ENCODE peak calls at places on chromosomes 11 and 22, in nine cellular contexts. G is activated T-cell treated with anti-CD3 and anti-CD28 coated beads for 1 hour, N is transverse colon, E is thoracic aorta, C is activated gamma-delta T cell treated with Interleukin-2 at 50 U/mL for 16 hours, L is epithelial cell of prostate, J is Right ventricle myocardium inferior, P is Karpas-422, B is EH. U is an unnamed sample.

GRCh38 chr11:117545706-117546105 is 218.1 kb downstream of the CEP164 start:
- DNase-seq in G (no peak), N (no peak), E (no peak), C (no peak), L (no peak), J (no peak), P (no peak), B (no peak), U (no peak)

GRCh38 chr22:46953968-46954755 is 191.7 kb downstream of the TBC1D22A start:
- DNase-seq in G (no peak), N (no peak), E (no peak), C (no peak), L (no peak), J (no peak), P (no peak), B (no peak), U (no peak)

GRCh38 chr11:2214527-2215229 is 43.1 kb upstream of the TH start:
- DNase-seq in G (no peak), N (no peak), E (no peak), C (peak; percentile 3), L (no peak), J (peak; percentile 60), P (no peak), B (no peak), U (peak; percentile 54)

GRCh38 chr22:24731786-24732185 is 42.7 kb downstream of the PIWIL3 start:
- DNase-seq in G (no peak), N (no peak), E (no peak), C (no peak), L (no peak), J (peak; percentile 22), P (no peak), B (no peak), U (no peak)

GRCh38 chr11:122717264-122717867 is 61.8 kb downstream of the UBASH3B start:
- DNase-seq in G (no peak), N (peak; percentile 64), E (no peak), C (peak; percentile 45), L (no peak), J (no peak), P (no peak), B (no peak), U (no peak)

GRCh38 chr11:127493330-127493729 is 492.8 kb upstream of the KIRREL3 start:
- DNase-seq in G (no peak), N (no peak), E (no peak), C (no peak), L (no peak), J (no peak), P (peak; percentile 56), B (peak; percentile 30), U (no peak)

GRCh38 chr11:68574308-68574707 is 110.0 kb upstream of the GAL start:
- DNase-seq in G (no peak), N (no peak), E (no peak), C (no peak), L (no peak), J (no peak), P (no peak), B (peak; percentile 39), U (no peak)

GRCh38 chr11:1772270-1773130 is 8.8 kb upstream of the CTSD start:
- DNase-seq in G (no peak), N (peak; percentile 68), E (peak; percentile 53), C (peak; percentile 60), L (peak; percentile 58), J (peak; percentile 80), P (no peak), B (peak; percentile 95), U (no peak)

GRCh38 chr11:69173925-69174591 is 18.3 kb downstream of the SMIM38 start:
- DNase-seq in G (no peak), N (no peak), E (no peak), C (no peak), L (peak; percentile 20), J (no peak), P (no peak), B (peak; percentile 58), U (no peak)

U was measured in ecto neural progenitor cell.